ENCODE peak calls at places on chromosomes 1 and 21, in six cellular contexts. O is IMR-90, B is heart right ventricle, X is left ventricle myocardium inferior, A is fibroblast of pulmonary artery, J is tibial nerve. G is an unnamed sample.

GRCh38 chr1:202135221-202135721 is 9.3 kb downstream of the ARL8A start:
- DNase-seq in O (peak; percentile 54), X (peak; percentile 38), J (peak; percentile 26), A (peak; percentile 70), B (peak; percentile 36), G (no peak)

GRCh38 chr1:43293171-43293570 is 7.6 kb upstream of the TIE1 start:
- DNase-seq in X (no peak), B (no peak), A (no peak), J (no peak), O (no peak), G (no peak)

GRCh38 chr1:227793948-227794812 is 21.3 kb upstream of the PRSS38 start:
- DNase-seq in B (peak; percentile 55), A (peak; percentile 71), X (peak; percentile 74), J (peak; percentile 42), O (peak; percentile 93), G (peak; percentile 74)

GRCh38 chr1:166590161-166590560 is 249.1 kb upstream of the POGK start:
- DNase-seq in B (no peak), A (no peak), X (no peak), O (no peak), J (no peak), G (no peak)

GRCh38 chr1:229597877-229598276 is 28.0 kb downstream of the TAF5L start:
- DNase-seq in O (peak; percentile 72), J (no peak), B (no peak), X (no peak), A (peak; percentile 20), G (no peak)

GRCh38 chr1:98924971-98925370 is 79.7 kb downstream of the PLPPR5 start:
- DNase-seq in X (no peak), J (no peak), A (no peak), O (peak; percentile 13), B (no peak), G (no peak)

GRCh38 chr1:3170566-3171453 is 101.8 kb downstream of the PRDM16 start:
- DNase-seq in B (peak; percentile 87), A (peak; percentile 16), X (peak; percentile 83), J (peak; percentile 31), O (no peak), G (peak; percentile 77)

GRCh38 chr21:44294391-44295162 is 5.3 kb upstream of the PFKL start:
- DNase-seq in X (peak; percentile 91), B (peak; percentile 88), O (peak; percentile 7), J (peak; percentile 75), A (peak; percentile 51), G (peak; percentile 71)

GRCh38 chr1:56424744-56425493 is 154.4 kb downstream of the PLPP3 start:
- DNase-seq in J (peak; percentile 43), B (peak; percentile 64), X (peak; percentile 73), A (peak; percentile 76), O (peak; percentile 71), G (peak; percentile 62)

GRCh38 chr1:157961805-157962762 is 31.4 kb upstream of the KIRREL1 start:
- DNase-seq in X (no peak), O (peak; percentile 69), B (no peak), A (peak; percentile 60), J (no peak), G (no peak)

GRCh38 chr1:62407398-62408009 is 29.3 kb upstream of the USP1 start:
- DNase-seq in A (peak; percentile 72), O (peak; percentile 55), B (no peak), J (peak; percentile 79), X (no peak), G (no peak)

GRCh38 chr21:32359719-32360260 is 33.0 kb downstream of the URB1 start:
- DNase-seq in B (no peak), X (no peak), O (no peak), J (no peak), A (peak; percentile 21), G (no peak)

GRCh38 chr1:229268505-229268904 is 2.4 kb upstream of the RAB4A start:
- DNase-seq in J (no peak), O (no peak), X (no peak), A (no peak), B (no peak), G (no peak)

GRCh38 chr1:38991638-38992449 is 768 bp downstream of the AKIRIN1 start:
- DNase-seq in O (no peak), A (peak; percentile 40), J (no peak), B (peak; percentile 28), X (peak; percentile 38), G (peak; percentile 38)

GRCh38 chr1:173050865-173051264 is at the start of gene TNFSF18:
- DNase-seq in J (peak; percentile 26), O (peak; percentile 45), X (no peak), B (no peak), A (peak; percentile 71), G (no peak)

GRCh38 chr1:43603004-43603403 is 46.9 kb upstream of the KDM4A start:
- DNase-seq in O (no peak), B (no peak), J (no peak), A (no peak), X (no peak), G (no peak)

GRCh38 chr1:44361478-44361877 is 6.4 kb upstream of the ERI3 start:
- DNase-seq in J (no peak), B (no peak), X (no peak), A (peak; percentile 22), O (no peak), G (no peak)

GRCh38 chr1:47814592-47815436 is 182.4 kb downstream of the TRABD2B start:
- DNase-seq in O (no peak), A (no peak), J (no peak), B (no peak), X (no peak), G (no peak)

GRCh38 chr21:46605759-46606426 is 1.0 kb upstream of the S100B start:
- DNase-seq in B (peak; percentile 36), A (no peak), O (no peak), X (peak; percentile 37), J (no peak), G (no peak)

GRCh38 chr1:36349839-36350238 is 26.4 kb upstream of the EVA1B start:
- DNase-seq in J (no peak), B (no peak), A (no peak), O (no peak), X (no peak), G (no peak)

GRCh38 chr1:50417487-50417886 is 5.8 kb downstream of the DMRTA2 start:
- DNase-seq in X (no peak), B (no peak), J (no peak), O (no peak), A (no peak), G (no peak)

GRCh38 chr1:243924188-243924587 is 74.1 kb upstream of the AKT3 start:
- DNase-seq in A (peak; percentile 64), X (no peak), B (no peak), J (no peak), O (peak; percentile 67), G (no peak)

GRCh38 chr1:101908980-101909379 is 87.7 kb downstream of the OLFM3 start:
- DNase-seq in J (no peak), B (no peak), O (no peak), A (no peak), X (no peak), G (no peak)

GRCh38 chr1:114219247-114219872 is 65.7 kb upstream of the SYT6 start:
- DNase-seq in X (no peak), B (no peak), O (peak; percentile 2), J (no peak), A (peak; percentile 22), G (no peak)

GRCh38 chr1:228988655-228989054 is 253.4 kb downstream of the RHOU start:
- DNase-seq in J (no peak), A (no peak), B (no peak), X (no peak), O (no peak), G (no peak)

GRCh38 chr1:245888809-245889208 is 618.3 kb downstream of the SMYD3 start:
- DNase-seq in X (no peak), O (peak; percentile 41), J (no peak), A (peak; percentile 66), B (no peak), G (no peak)

GRCh38 chr1:156486421-156487344 is 13.9 kb downstream of the MEF2D start:
- DNase-seq in B (no peak), A (no peak), X (no peak), O (no peak), J (no peak), G (no peak)

GRCh38 chr1:88061106-88061829 is 622.8 kb upstream of the PKN2 start:
- DNase-seq in J (peak; percentile 70), A (peak; percentile 80), X (no peak), O (peak; percentile 70), B (no peak), G (no peak)
- TF ChIP-seq CTCF in J (peak; percentile 58), A (peak; percentile 97), X (peak; percentile 83), O (peak; percentile 96), B (peak; percentile 44), G (peak; percentile 49)

GRCh38 chr1:241351841-241352240 is 5.2 kb downstream of the RGS7 start:
- DNase-seq in X (no peak), J (no peak), B (no peak), A (no peak), O (no peak), G (no peak)
- TF ChIP-seq CTCF in X (no peak), J (no peak), B (no peak), A (no peak), O (no peak), G (no peak)

GRCh38 chr1:12405325-12406217 is 175.7 kb downstream of the VPS13D start:
- DNase-seq in J (peak; percentile 77), O (peak; percentile 36), A (peak; percentile 56), B (no peak), X (no peak), G (no peak)
- TF ChIP-seq CTCF in J (peak; percentile 9), O (no peak), A (peak; percentile 20), B (no peak), X (peak; percentile 21), G (no peak)

GRCh38 chr1:35192853-35193664 is at the start of gene SFPQ:
- DNase-seq in J (peak; percentile 100), B (peak; percentile 92), A (peak; percentile 100), O (peak; percentile 99), X (peak; percentile 95), G (peak; percentile 91)

GRCh38 chr1:35190784-35191183 is 2.2 kb downstream of the SFPQ start:
- DNase-seq in A (no peak), B (no peak), O (no peak), J (no peak), X (no peak), G (no peak)

GRCh38 chr1:35191429-35192055 is 1.4 kb downstream of the SFPQ start:
- DNase-seq in B (no peak), O (no peak), J (no peak), X (no peak), A (no peak), G (no peak)

GRCh38 chr1:35188578-35189392 is 4.2 kb downstream of the SFPQ start:
- DNase-seq in J (no peak), B (no peak), O (no peak), X (no peak), A (no peak), G (no peak)

DNA sequence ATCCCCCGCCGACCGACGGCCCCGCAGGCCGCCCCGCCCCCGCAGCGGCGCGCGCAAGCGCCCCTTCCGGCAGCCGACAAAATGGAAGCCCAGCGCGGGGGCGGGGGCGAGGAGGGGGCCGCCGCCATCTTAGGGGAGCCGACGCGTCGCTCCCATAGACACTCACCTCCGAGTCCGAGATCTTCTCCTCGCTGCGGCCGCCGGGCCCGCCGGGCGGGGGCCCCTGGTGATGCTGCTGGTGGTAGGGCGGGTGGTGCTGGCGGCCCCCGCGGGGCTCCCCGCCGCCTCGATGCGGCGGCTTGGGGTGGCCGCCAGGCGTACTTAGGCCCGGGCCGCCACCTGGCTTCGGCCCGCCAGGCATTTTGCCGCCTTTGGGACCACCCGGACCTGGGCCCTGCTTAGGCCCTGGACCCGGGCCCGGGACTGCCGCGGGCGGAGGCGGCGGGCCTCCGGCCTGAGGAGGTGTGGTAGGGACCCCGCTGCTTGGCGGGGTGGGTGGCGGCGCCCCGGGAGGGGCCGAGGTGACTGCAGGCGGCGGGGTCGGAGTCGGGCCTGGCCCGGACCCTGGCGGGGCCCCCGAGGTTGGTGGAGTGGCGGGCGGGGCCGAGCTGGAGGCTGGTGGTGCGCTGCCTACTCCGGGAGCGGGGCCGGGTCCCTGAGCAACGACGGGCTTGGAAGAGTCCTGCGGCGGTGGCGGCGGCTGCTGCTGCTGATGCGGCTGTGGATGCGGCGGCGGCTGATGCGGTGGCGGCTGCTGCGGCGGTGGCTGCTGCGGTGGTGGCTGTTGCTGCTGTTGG is 691 bp downstream of the SFPQ start:
- DNase-seq in O (peak; percentile 67), B (peak; percentile 88), X (peak; percentile 88), J (peak; percentile 68), A (peak; percentile 77), G (peak; percentile 85)
- TF ChIP-seq CTCF in O (peak; percentile 30), B (no peak), X (peak; percentile 30), J (no peak), A (no peak), G (peak; percentile 36)